ENCODE peak calls at places on chromosomes 7 and 10, in ten cellular contexts. A is activated T-helper 2 cell treated with anti-CD3 and anti-CD28 coated beads, Interferon-gamma antibody, Interleukin-2, Interleukin-4, amounts not matched to agents 10 μg/mL and 5 μg/mL and 100 μg/mL, durations not matched to agents 14 hours and 24 hours and 36 hours; N is NCI-H774; Z is skeletal muscle cell; M is naive B cell; C is T-helper 9 cell; K is GM13976; E is ELR; F is GM19239; W is non-pigmented ciliary epithelial cell. R is an unnamed sample.

GRCh38 chr7:117975436-117975835 is 102.2 kb upstream of the CTTNBP2 start:
- DNase-seq in C (no peak), N (no peak), F (no peak), A (no peak), Z (no peak), W (no peak), M (no peak), K (no peak), E (no peak), R (no peak)

GRCh38 chr10:72316748-72317435 is 37.8 kb downstream of the DNAJB12 start:
- DNase-seq in A (no peak), E (no peak), M (peak; percentile 66), N (peak; percentile 33), W (no peak), C (peak; percentile 43), K (no peak), F (no peak), Z (no peak), R (no peak)

GRCh38 chr7:102473271-102473991 is 5.3 kb downstream of the POLR2J start:
- DNase-seq in M (no peak), Z (no peak), E (no peak), C (no peak), W (no peak), K (no peak), N (no peak), A (no peak), F (no peak), R (no peak)

GRCh38 chr7:26944486-26944885 is 80.1 kb upstream of the SKAP2 start:
- DNase-seq in F (no peak), E (no peak), W (no peak), N (no peak), C (no peak), A (no peak), K (no peak), Z (no peak), M (no peak), R (no peak)

GRCh38 chr7:7738622-7739021 is 20.2 kb upstream of the RPA3 start:
- DNase-seq in W (no peak), K (no peak), A (no peak), M (no peak), Z (no peak), F (no peak), C (no peak), N (no peak), E (no peak), R (no peak)

GRCh38 chr7:101589052-101589451 is 40.0 kb downstream of the MYL10 start:
- DNase-seq in N (no peak), F (no peak), W (no peak), C (no peak), M (no peak), A (no peak), Z (no peak), E (no peak), K (peak; percentile 13), R (no peak)

GRCh38 chr10:124344266-124344590 is 74.5 kb downstream of the OAT start:
- DNase-seq in W (no peak), N (no peak), F (no peak), A (no peak), M (no peak), E (no peak), C (no peak), Z (no peak), K (no peak), R (no peak)

GRCh38 chr7:106452031-106452851 is 167.5 kb upstream of the NAMPT start:
- DNase-seq in C (no peak), W (no peak), A (no peak), Z (no peak), K (no peak), F (no peak), E (no peak), N (no peak), M (no peak), R (no peak)

GRCh38 chr7:37067961-37068536 is 343.8 kb upstream of the AOAH start:
- DNase-seq in E (no peak), W (no peak), K (no peak), N (no peak), A (no peak), F (no peak), Z (no peak), M (no peak), C (no peak), R (no peak)

GRCh38 chr10:17475661-17476060 is 21.3 kb upstream of the ST8SIA6 start:
- DNase-seq in M (no peak), A (no peak), Z (no peak), N (no peak), K (no peak), W (no peak), C (no peak), F (no peak), E (no peak), R (no peak)

GRCh38 chr7:130152270-130153141 is 52.7 kb downstream of the TMEM209 start:
- DNase-seq in C (no peak), E (no peak), A (no peak), F (no peak), N (no peak), W (no peak), K (peak; percentile 48), Z (peak; percentile 68), M (no peak), R (no peak)

GRCh38 chr7:1563939-1564602 is 5.8 kb downstream of the PSMG3 start:
- DNase-seq in A (no peak), N (no peak), C (no peak), W (no peak), K (no peak), F (no peak), M (no peak), Z (no peak), E (no peak), R (no peak)

GRCh38 chr10:122140941-122141623 is 130.0 kb upstream of the BTBD16 start:
- DNase-seq in N (no peak), W (peak; percentile 52), C (no peak), F (no peak), Z (peak; percentile 85), A (no peak), K (no peak), E (peak; percentile 98), M (no peak), R (no peak)